ENCODE peak calls at places on chromosome 15, in six cellular contexts. I, W, H, E, B and A are unnamed samples.

GRCh38 chr15:89016549-89017041 is 71.7 kb upstream of the ABHD2 start:
- DNase-seq in W (no peak), E (no peak), H (no peak), I (no peak), B (no peak), A (no peak)

GRCh38 chr15:57696146-57696545 is 10.4 kb upstream of the POLR2M start:
- DNase-seq in W (no peak), B (no peak), H (no peak), E (no peak), I (no peak), A (no peak)

GRCh38 chr15:78621810-78622402 is 1.1 kb upstream of the CHRNA3 start:
- DNase-seq in E (no peak), B (no peak), W (no peak), I (no peak), H (no peak), A (no peak)

GRCh38 chr15:52105856-52106255 is 6.7 kb downstream of the BCL2L10 start:
- DNase-seq in I (no peak), E (no peak), W (no peak), H (no peak), B (no peak), A (no peak)

GRCh38 chr15:75801859-75802593 is 41.2 kb upstream of the UBE2Q2 start:
- DNase-seq in B (peak), H (peak), E (peak), W (peak), I (peak), A (peak)

GRCh38 chr15:65421360-65422215 is 1.2 kb downstream of the IGDCC4 start:
- DNase-seq in W (peak), H (peak), E (peak), B (peak), I (peak), A (peak)

GRCh38 chr15:67521770-67522568 is 1.0 kb downstream of the C15orf61 start:
- DNase-seq in B (no peak), W (no peak), H (no peak), I (peak), E (no peak), A (no peak)

GRCh38 chr15:52660192-52660591 is 19.0 kb downstream of the ATOSA start:
- DNase-seq in W (no peak), E (no peak), I (peak), H (no peak), B (no peak), A (no peak)

GRCh38 chr15:38316311-38316710 is 63.7 kb downstream of the SPRED1 start:
- DNase-seq in B (no peak), I (no peak), W (no peak), H (no peak), E (no peak), A (no peak)

GRCh38 chr15:67433495-67434099 is 87.3 kb upstream of the C15orf61 start:
- DNase-seq in W (peak), B (no peak), E (peak), H (peak), I (peak), A (peak)

GRCh38 chr15:55921744-55922143 is 71.7 kb downstream of the NEDD4 start:
- DNase-seq in B (no peak), H (no peak), I (no peak), W (no peak), E (no peak), A (no peak)

GRCh38 chr15:40925863-40926658 is 3.1 kb upstream of the DLL4 start:
- DNase-seq in B (no peak), I (no peak), H (no peak), W (no peak), E (no peak), A (peak)

GRCh38 chr15:72146221-72146620 is 28.0 kb downstream of the SENP8 start:
- DNase-seq in I (no peak), W (no peak), H (no peak), B (no peak), E (no peak), A (no peak)

GRCh38 chr15:66154581-66154980 is 99.0 kb downstream of the MEGF11 start:
- DNase-seq in I (no peak), H (no peak), W (no peak), B (no peak), E (no peak), A (no peak)

GRCh38 chr15:96585634-96586386 is 255.3 kb downstream of the NR2F2 start:
- DNase-seq in I (no peak), B (no peak), E (no peak), H (no peak), W (no peak), A (no peak)

GRCh38 chr15:78350058-78350457 is 9.9 kb downstream of the CRABP1 start:
- DNase-seq in E (no peak), W (no peak), H (no peak), I (no peak), B (no peak), A (no peak)

GRCh38 chr15:100783760-100784492 is 95.7 kb upstream of the ALDH1A3 start:
- DNase-seq in B (no peak), H (peak), I (no peak), E (peak), W (peak), A (no peak)

GRCh38 chr15:71011503-71012155 is 103.6 kb upstream of the THSD4 start:
- DNase-seq in W (no peak), B (no peak), I (peak), E (peak), H (no peak), A (peak)

GRCh38 chr15:70266412-70267089 is 168.8 kb upstream of the TLE3 start:
- DNase-seq in I (peak), B (peak), H (peak), W (peak), E (peak), A (peak)

GRCh38 chr15:85763557-85764303 is 31.0 kb downstream of the KLHL25 start:
- DNase-seq in E (no peak), I (no peak), W (no peak), B (no peak), H (no peak), A (no peak)

GRCh38 chr15:58070801-58071418 is 5.4 kb upstream of the ALDH1A2 start:
- DNase-seq in H (peak), E (peak), B (peak), W (peak), I (peak), A (peak)

GRCh38 chr15:39710681-39711080 is 72.0 kb downstream of the FSIP1 start:
- DNase-seq in B (no peak), E (no peak), I (no peak), W (no peak), H (no peak), A (no peak)

GRCh38 chr15:65259367-65259781 is 27.3 kb downstream of the PARP16 start:
- DNase-seq in W (peak), E (peak), H (no peak), I (peak), B (no peak), A (peak)

GRCh38 chr15:69807752-69808151 is 290.0 kb downstream of the TLE3 start:
- DNase-seq in H (no peak), W (no peak), B (peak), I (peak), E (no peak), A (no peak)

GRCh38 chr15:101536875-101537405 is 47.4 kb upstream of the PCSK6 start:
- DNase-seq in W (no peak), H (peak), E (no peak), B (no peak), I (no peak), A (no peak)

GRCh38 chr15:101124731-101125558 is 126.9 kb downstream of the CHSY1 start:
- DNase-seq in B (no peak), W (no peak), I (no peak), E (no peak), H (no peak), A (no peak)

GRCh38 chr15:65258370-65258769 is 28.3 kb downstream of the PARP16 start:
- DNase-seq in B (no peak), E (peak), I (no peak), H (no peak), W (peak), A (no peak)

GRCh38 chr15:93324191-93324590 is 235.2 kb upstream of the RGMA start:
- DNase-seq in W (no peak), I (no peak), E (no peak), B (no peak), H (no peak), A (no peak)

GRCh38 chr15:69979783-69980182 is 117.9 kb downstream of the TLE3 start:
- DNase-seq in I (no peak), H (no peak), B (no peak), E (no peak), W (no peak), A (peak)

GRCh38 chr15:68815598-68815997 is 5.1 kb downstream of the ANP32A start:
- DNase-seq in H (no peak), B (no peak), I (no peak), W (no peak), E (no peak), A (no peak)

GRCh38 chr15:50925281-50925680 is 16.8 kb downstream of the AP4E1 start:
- DNase-seq in H (no peak), B (no peak), E (no peak), W (no peak), I (no peak), A (no peak)

GRCh38 chr15:78034495-78035191 is 42.9 kb downstream of the TBC1D2B start:
- DNase-seq in H (no peak), B (no peak), E (peak), I (peak), W (no peak), A (peak)

GRCh38 chr15:56917652-56918045 is 795 bp upstream of the TCF12 start:
- DNase-seq in W (no peak), E (peak), I (no peak), H (no peak), B (no peak), A (no peak)

GRCh38 chr15:101014921-101015841 is 96.0 kb downstream of the LRRK1 start:
- DNase-seq in I (peak), W (peak), H (peak), B (peak), E (peak), A (peak)

DNA sequence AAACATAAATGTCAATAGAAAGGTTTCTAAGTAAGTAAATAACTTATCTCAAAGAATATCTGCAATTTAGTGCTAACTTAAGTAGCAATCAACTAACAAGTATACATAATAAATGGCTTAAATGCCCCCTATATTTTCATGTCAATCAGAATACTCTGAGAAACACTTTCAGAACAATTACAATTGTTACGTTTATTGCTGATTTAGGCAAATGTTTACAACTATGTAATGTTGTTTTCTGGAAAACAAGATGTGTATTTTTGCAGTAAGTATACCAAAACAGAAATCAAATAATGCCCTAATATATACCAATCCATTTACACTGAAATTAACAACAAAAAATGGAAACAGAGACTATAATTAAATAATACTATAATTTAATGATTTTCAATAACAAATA is 13.2 kb downstream of the TUBGCP5 start:
- DNase-seq in H (no peak), I (no peak), W (no peak), E (no peak), B (no peak), A (no peak)
- TF ChIP-seq CTCF in H (no peak), I (no peak), W (no peak), E (no peak), B (no peak), A (no peak)

DNA sequence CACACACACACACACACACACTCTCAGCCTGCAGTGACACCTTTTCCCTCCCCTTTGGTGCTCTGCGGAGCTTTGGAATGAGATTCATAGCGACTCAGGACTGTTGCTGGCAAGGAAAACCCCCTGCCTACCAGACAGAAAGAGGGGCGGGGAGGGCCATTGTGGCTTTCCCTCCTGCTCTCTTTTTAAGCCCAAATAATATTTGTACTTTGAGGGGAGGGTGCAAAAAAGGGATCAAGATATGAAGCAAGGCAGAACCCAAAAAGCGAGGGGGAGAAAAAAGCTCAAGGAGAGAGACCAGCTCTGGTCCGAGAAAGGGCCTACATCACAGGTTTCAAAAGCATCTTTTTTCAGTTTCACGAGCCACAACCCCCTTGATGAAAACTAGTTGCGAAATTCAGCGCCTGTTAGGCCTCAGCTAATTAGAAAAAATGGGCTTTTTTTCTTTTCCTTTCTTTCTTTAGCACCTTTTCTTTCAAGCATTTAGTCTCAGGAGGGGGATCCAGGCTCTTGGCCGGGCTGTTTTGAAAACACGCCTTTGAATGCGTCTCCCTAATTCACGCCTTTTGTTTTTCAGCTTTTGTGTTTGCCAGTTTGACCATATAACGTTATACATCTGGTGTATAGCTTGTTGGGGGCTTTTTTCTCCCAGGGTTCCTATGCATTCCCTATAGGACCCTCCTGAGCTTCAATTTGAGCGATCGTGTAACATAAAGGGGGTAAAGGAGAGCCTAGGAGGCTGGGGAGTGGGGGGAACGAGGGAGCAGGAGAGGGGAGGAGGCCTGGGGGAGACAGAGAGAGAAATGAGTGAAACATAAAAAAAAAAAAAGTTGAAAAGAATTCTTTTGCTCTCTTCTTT is 1043.4 kb upstream of the NR2F2 start:
- DNase-seq in W (no peak), I (no peak), H (no peak), B (no peak), E (no peak), A (no peak)
- H3K27ac ChIP-seq in W (peak), I (no peak), H (peak), B (peak), E (peak), A (peak)

GRCh38 chr15:83380682-83381081 is 66.5 kb upstream of the SH3GL3 start:
- DNase-seq in W (no peak), B (peak), I (peak), E (peak), H (peak), A (peak)
- TF ChIP-seq CTCF in W (no peak), B (peak), I (peak), E (peak), H (no peak), A (no peak)

GRCh38 chr15:74531144-74531811 is 9.7 kb upstream of the ARID3B start:
- DNase-seq in H (no peak), W (no peak), E (no peak), I (no peak), B (no peak), A (no peak)

GRCh38 chr15:74529911-74530310 is 11.1 kb upstream of the ARID3B start:
- DNase-seq in H (no peak), W (no peak), I (no peak), E (no peak), B (no peak), A (no peak)

GRCh38 chr15:74525946-74526345 is 15.1 kb upstream of the ARID3B start:
- DNase-seq in E (no peak), H (no peak), I (no peak), B (no peak), W (no peak), A (no peak)

GRCh38 chr15:74530771-74531143 is 10.3 kb upstream of the ARID3B start:
- DNase-seq in I (no peak), E (no peak), B (no peak), W (no peak), H (no peak), A (no peak)

DNA sequence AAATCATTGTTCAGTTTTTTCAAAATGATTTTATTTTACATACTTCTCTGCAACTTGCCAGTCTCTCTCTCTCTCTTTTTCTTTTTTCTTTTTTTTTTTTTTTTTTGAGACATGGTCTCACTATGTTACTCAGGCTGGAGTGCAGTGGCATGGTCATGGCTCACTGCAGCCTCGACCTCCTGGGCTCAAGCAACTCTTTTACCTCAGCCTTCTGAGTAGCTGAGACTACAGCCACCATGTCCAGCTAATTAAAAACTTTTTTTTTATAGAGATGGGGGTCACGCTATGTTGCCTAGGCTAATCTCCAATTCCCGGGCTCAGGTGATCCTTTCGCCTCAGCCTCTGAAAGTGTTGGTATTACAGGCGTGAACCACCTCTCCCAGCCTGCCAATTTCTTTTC is 12.1 kb upstream of the ARID3B start:
- DNase-seq in H (no peak), I (no peak), B (no peak), W (no peak), E (no peak), A (no peak)
- H3K27ac ChIP-seq in H (no peak), I (no peak), B (no peak), W (no peak), E (no peak), A (no peak)

GRCh38 chr15:98083203-98083910 is 122.9 kb downstream of the ARRDC4 start:
- DNase-seq in B (no peak), I (peak), H (no peak), W (no peak), E (no peak), A (no peak)
- TF ChIP-seq CTCF in B (no peak), I (no peak), H (no peak), W (no peak), E (no peak), A (no peak)

DNA sequence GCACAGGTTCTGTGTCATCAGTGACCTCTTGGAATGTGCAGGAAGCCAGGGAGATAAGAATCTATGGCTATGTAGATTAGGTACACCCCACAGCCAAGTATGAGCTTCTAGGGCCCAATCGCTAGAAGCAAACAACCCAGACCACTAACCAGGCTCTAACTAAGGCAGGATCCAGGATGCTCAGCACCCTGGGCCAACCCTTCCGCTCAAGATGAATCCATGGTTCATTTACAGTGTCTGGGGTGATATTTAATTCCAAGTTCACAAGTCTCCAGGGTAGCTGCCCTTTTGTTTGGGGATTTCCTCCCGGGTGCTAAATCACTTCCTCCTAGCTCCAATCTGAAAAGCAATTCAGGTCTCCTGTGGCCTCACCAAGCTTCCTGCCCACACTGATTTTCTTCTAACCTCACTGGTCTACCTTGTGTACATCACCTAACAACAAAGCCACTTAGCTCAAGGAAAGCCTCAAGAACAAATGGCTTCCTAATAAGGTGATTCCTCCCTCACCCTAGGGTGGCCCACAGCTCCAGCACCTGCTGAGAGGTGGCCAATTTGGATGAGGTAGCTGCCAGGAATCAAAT is 2.4 kb downstream of the EHD4 start:
- DNase-seq in H (no peak), B (no peak), W (no peak), I (no peak), E (no peak), A (peak)
- H3K27ac ChIP-seq in H (peak), B (peak), W (no peak), I (no peak), E (no peak), A (peak)

GRCh38 chr15:79853492-79854328 is 43.1 kb downstream of the MTHFS start:
- DNase-seq in E (peak), B (peak), I (peak), H (peak), W (peak), A (peak)

GRCh38 chr15:79863886-79864285 is 32.9 kb downstream of the MTHFS start:
- DNase-seq in E (no peak), H (no peak), W (no peak), B (no peak), I (no peak), A (no peak)

GRCh38 chr15:79858469-79858868 is 38.3 kb downstream of the MTHFS start:
- DNase-seq in I (no peak), W (no peak), E (no peak), H (no peak), B (no peak), A (no peak)
- TF ChIP-seq CTCF in I (peak), W (no peak), E (peak), H (no peak), B (no peak), A (no peak)

GRCh38 chr15:92047900-92048299 is 194.4 kb downstream of the SLCO3A1 start:
- DNase-seq in H (no peak), E (no peak), I (no peak), W (no peak), B (no peak), A (no peak)

GRCh38 chr15:92051726-92052125 is 198.2 kb downstream of the SLCO3A1 start:
- DNase-seq in E (no peak), B (no peak), H (no peak), W (no peak), I (no peak), A (no peak)

GRCh38 chr15:92049290-92050008 is 195.9 kb downstream of the SLCO3A1 start:
- DNase-seq in E (no peak), W (no peak), H (no peak), I (no peak), B (no peak), A (no peak)

GRCh38 chr15:92048739-92049138 is 195.2 kb downstream of the SLCO3A1 start:
- DNase-seq in B (no peak), H (no peak), W (no peak), I (no peak), E (no peak), A (no peak)

GRCh38 chr15:92050220-92050898 is 196.9 kb downstream of the SLCO3A1 start:
- DNase-seq in W (no peak), I (no peak), H (no peak), B (no peak), E (no peak), A (no peak)
- H3K27ac ChIP-seq in W (no peak), I (no peak), H (no peak), B (peak), E (no peak), A (no peak)